ENCODE peak calls at places on chromosomes 16 and 17, in eight cellular contexts. T, C, N, L, P, F, U and O are unnamed samples. For H3K9me2, the result is how much of the 10 kb centered on the place peaks cover.

GRCh38 chr16:12535535-12536411 is 267.9 kb downstream of the CPPED1 start:
- DNase-seq in T (no peak), C (peak), N (no peak), L (no peak), P (no peak), F (no peak), U (no peak), O (peak)

GRCh38 chr17:45104497-45104896 is 27.8 kb downstream of the PLCD3 start:
- DNase-seq in T (no peak), C (no peak), N (no peak), L (no peak), P (no peak), F (no peak), U (no peak), O (no peak)

GRCh38 chr17:81301195-81302144 is 6.4 kb upstream of the SLC38A10 start:
- DNase-seq in T (no peak), C (no peak), N (no peak), L (no peak), P (no peak), F (no peak), U (no peak), O (no peak)

GRCh38 chr16:77113835-77114234 is 77.2 kb upstream of the MON1B start:
- DNase-seq in T (no peak), C (no peak), N (no peak), L (no peak), P (no peak), F (no peak), U (no peak), O (no peak)

GRCh38 chr17:49508061-49508865 is 13.2 kb downstream of the NGFR start:
- DNase-seq in T (peak), C (peak), N (peak), L (no peak), P (peak), F (peak), U (no peak), O (peak)

GRCh38 chr16:84044108-84044488 is 1.5 kb upstream of the SLC38A8 start:
- DNase-seq in T (peak), C (peak), N (no peak), L (peak), P (peak), F (peak), U (no peak), O (no peak)

GRCh38 chr16:64475627-64476351 is 646.1 kb downstream of the CDH11 start:
- DNase-seq in T (no peak), C (no peak), N (no peak), L (no peak), P (no peak), F (no peak), U (no peak), O (peak)

GRCh38 chr17:76659928-76660614 is 16.5 kb upstream of the ST6GALNAC1 start:
- DNase-seq in T (peak), C (no peak), N (peak), L (no peak), P (no peak), F (peak), U (no peak), O (no peak)

GRCh38 chr16:4200000-4200780 is 41.7 kb downstream of the SRL start:
- DNase-seq in T (peak), C (peak), N (peak), L (peak), P (peak), F (peak), U (peak), O (peak)

GRCh38 chr17:16986391-16986790 is 14.5 kb upstream of the TNFRSF13B start:
- DNase-seq in T (peak), C (no peak), N (no peak), L (no peak), P (no peak), F (no peak), U (no peak), O (peak)

GRCh38 chr16:16028311-16028999 is 79.0 kb downstream of the ABCC1 start:
- DNase-seq in T (peak), C (no peak), N (peak), L (no peak), P (no peak), F (no peak), U (no peak), O (no peak)
- TF ChIP-seq CTCF in T (no peak), C (no peak), N (no peak), L (no peak), P (no peak), F (no peak), U (no peak), O (no peak)

DNA sequence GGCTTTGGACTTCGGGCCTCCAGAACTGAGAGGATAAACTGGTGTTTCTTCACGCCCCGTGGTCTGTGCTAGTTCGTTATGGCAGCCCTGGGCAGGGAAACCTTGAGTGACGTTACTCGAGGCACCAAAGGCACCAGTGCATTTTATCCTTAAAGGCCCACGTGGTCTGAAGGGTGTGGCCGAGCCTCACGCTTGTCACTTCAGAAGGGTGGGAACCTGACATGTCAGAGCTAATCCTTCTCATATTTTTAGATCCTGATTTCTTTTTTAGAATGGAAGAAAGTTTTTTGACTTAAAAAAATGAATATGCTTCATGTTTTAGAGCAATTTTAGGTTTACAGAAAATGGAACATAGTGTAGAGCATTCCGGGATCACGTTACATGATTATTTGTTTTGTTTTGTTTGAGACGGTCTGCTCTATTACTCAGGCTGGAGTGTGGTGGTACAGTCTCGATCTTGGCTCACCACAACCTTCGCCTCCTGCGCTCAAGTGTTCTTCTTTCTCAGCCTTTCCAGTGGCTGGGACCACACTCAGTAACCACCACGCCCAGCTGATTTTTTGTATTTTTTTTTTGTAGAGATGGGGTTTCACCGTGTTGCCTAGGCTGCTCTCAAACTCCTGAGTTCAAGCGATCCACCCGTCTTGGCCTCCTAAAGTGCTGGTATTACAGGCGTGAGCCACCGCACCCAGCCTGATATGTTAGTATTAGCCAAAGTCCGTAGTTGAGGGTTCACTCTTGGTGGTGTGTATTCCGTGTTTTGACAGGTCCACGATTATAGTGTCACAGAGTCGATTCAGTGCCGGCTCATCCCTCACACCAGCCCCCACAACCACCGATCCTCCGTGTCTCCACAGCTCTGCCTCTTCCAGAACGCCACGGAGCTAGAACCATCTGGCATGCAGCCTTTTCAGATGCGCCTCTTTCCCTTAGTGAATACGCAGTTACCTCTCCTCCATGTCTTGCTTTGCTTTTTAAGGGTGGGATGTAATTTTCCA is 47.9 kb downstream of the RAB11FIP3 start:
- DNase-seq in T (no peak), C (no peak), N (no peak), L (no peak), P (no peak), F (no peak), U (no peak), O (no peak)
- H3K9me2 ChIP-seq in T (under half), C (under half), N (under half), L (under half), P (under half), F (under half), U (under half), O (under half)

GRCh38 chr17:79515646-79516604 is 94.9 kb downstream of the RBFOX3 start:
- DNase-seq in T (no peak), C (no peak), N (no peak), L (no peak), P (no peak), F (no peak), U (no peak), O (no peak)
- TF ChIP-seq CTCF in T (no peak), C (no peak), N (no peak), L (no peak), P (no peak), F (no peak), U (no peak), O (no peak)

GRCh38 chr17:21419299-21420239 is 43.4 kb downstream of the KCNJ12 start:
- DNase-seq in T (no peak), C (no peak), N (no peak), L (peak), P (no peak), F (no peak), U (no peak), O (no peak)
- H3K9me2 ChIP-seq in T (under half), C (under half), N (under half), L (under half), P (under half), F (under half), U (under half), O (under half)

GRCh38 chr17:2721603-2722002 is 10.0 kb upstream of the CLUH start:
- DNase-seq in T (no peak), C (no peak), N (no peak), L (no peak), P (no peak), F (no peak), U (no peak), O (no peak)

GRCh38 chr17:2723997-2724782 is 12.6 kb upstream of the CLUH start:
- DNase-seq in T (peak), C (peak), N (no peak), L (no peak), P (no peak), F (peak), U (no peak), O (peak)

GRCh38 chr17:2723505-2723996 is 12.0 kb upstream of the CLUH start:
- DNase-seq in T (peak), C (peak), N (no peak), L (no peak), P (no peak), F (no peak), U (no peak), O (no peak)

GRCh38 chr17:2722611-2723010 is 11.0 kb upstream of the CLUH start:
- DNase-seq in T (no peak), C (no peak), N (no peak), L (no peak), P (no peak), F (no peak), U (no peak), O (no peak)

GRCh38 chr17:2724783-2725164 is 13.2 kb upstream of the CLUH start:
- DNase-seq in T (peak), C (peak), N (no peak), L (no peak), P (no peak), F (no peak), U (no peak), O (peak)
- TF ChIP-seq CTCF in T (no peak), C (no peak), N (no peak), L (no peak), P (peak), F (no peak), U (no peak), O (no peak)

DNA sequence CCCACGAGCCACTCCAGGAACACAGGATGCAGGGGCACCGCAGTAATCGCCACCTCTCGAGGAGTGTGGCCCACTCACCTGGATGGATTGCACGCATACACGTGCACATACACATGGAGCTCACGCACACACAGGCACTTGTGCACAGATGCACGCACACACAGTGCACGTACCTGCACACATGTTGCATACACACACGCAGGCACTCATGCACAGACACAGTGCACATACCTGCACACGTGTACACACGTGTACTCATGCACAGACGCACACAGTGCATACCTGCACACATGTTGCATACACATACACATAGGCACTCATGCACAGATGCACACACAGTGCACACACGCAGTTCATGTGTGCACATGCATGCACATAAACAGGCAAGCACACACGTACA is 11.6 kb upstream of the WDR45B start:
- DNase-seq in T (no peak), C (no peak), N (no peak), L (no peak), P (no peak), F (no peak), U (no peak), O (no peak)
- H3K9me2 ChIP-seq in T (under half), C (under half), N (under half), L (under half), P (under half), F (under half), U (under half), O (under half)

GRCh38 chr16:79329967-79330366 is 270.6 kb downstream of the MAF start:
- DNase-seq in T (no peak), C (no peak), N (no peak), L (no peak), P (no peak), F (no peak), U (no peak), O (no peak)

GRCh38 chr16:79331064-79331463 is 269.5 kb downstream of the MAF start:
- DNase-seq in T (no peak), C (no peak), N (no peak), L (no peak), P (no peak), F (no peak), U (no peak), O (no peak)

GRCh38 chr16:79336437-79337229 is 263.9 kb downstream of the MAF start:
- DNase-seq in T (no peak), C (no peak), N (no peak), L (no peak), P (no peak), F (no peak), U (no peak), O (peak)

GRCh38 chr16:79337906-79338305 is 262.6 kb downstream of the MAF start:
- DNase-seq in T (no peak), C (no peak), N (no peak), L (no peak), P (no peak), F (no peak), U (no peak), O (no peak)

GRCh38 chr16:79334127-79334526 is 266.4 kb downstream of the MAF start:
- DNase-seq in T (no peak), C (peak), N (no peak), L (peak), P (no peak), F (no peak), U (no peak), O (no peak)
- TF ChIP-seq CTCF in T (peak), C (peak), N (peak), L (peak), P (peak), F (no peak), U (peak), O (peak)